ENCODE peak calls at places on chromosomes 1 and 21, in four cellular contexts. F is activated CD4-positive, alpha-beta T cell treated with anti-CD3 and anti-CD28 coated beads for 24 hours; M is heart left ventricle; G is left ventricle myocardium superior. Q is an unnamed sample.

GRCh38 chr1:11286735-11287410 is 13.9 kb downstream of the UBIAD1 start:
- DNase-seq in F (no peak), M (no peak), G (no peak), Q (no peak)

GRCh38 chr1:234926574-234927311 is 201.9 kb downstream of the TOMM20 start:
- DNase-seq in F (peak), M (peak), G (no peak), Q (no peak)

GRCh38 chr1:32666866-32667566 is 16.0 kb downstream of the RBBP4 start:
- DNase-seq in F (no peak), M (no peak), G (no peak), Q (no peak)

GRCh38 chr1:210748796-210749195 is 385.2 kb downstream of the KCNH1 start:
- DNase-seq in F (no peak), M (no peak), G (no peak), Q (no peak)

GRCh38 chr1:25811384-25812082 is 8.2 kb upstream of the MTFR1L start:
- DNase-seq in F (no peak), M (no peak), G (no peak), Q (no peak)

GRCh38 chr1:107963601-107964396 is 1.2 kb downstream of the VAV3 start:
- DNase-seq in F (no peak), M (peak), G (peak), Q (no peak)

GRCh38 chr1:156892190-156893047 is 1.1 kb upstream of the PEAR1 start:
- DNase-seq in F (peak), M (peak), G (peak), Q (peak)

GRCh38 chr1:156717411-156717810 is 10.9 kb upstream of the METTL25B start:
- DNase-seq in F (no peak), M (no peak), G (no peak), Q (no peak)

GRCh38 chr1:68495968-68496679 is 758 bp downstream of the DEPDC1 start:
- DNase-seq in F (no peak), M (no peak), G (no peak), Q (peak)

GRCh38 chr1:206769331-206769731 is 1.2 kb upstream of the IL19 start:
- DNase-seq in F (no peak), M (no peak), G (no peak), Q (no peak)

GRCh38 chr1:167659440-167659839 is 29.4 kb downstream of the RCSD1 start:
- DNase-seq in F (no peak), M (no peak), G (no peak), Q (no peak)

GRCh38 chr1:231929311-231929710 is 302.7 kb downstream of the DISC1 start:
- DNase-seq in F (no peak), M (no peak), G (no peak), Q (no peak)

GRCh38 chr1:198892065-198892464 is 253.2 kb downstream of the PTPRC start:
- DNase-seq in F (no peak), M (peak), G (no peak), Q (no peak)

GRCh38 chr1:24454684-24455091 is 39.1 kb downstream of the NIPAL3 start:
- DNase-seq in F (no peak), M (no peak), G (no peak), Q (no peak)

GRCh38 chr1:41175546-41175945 is 66.6 kb downstream of the SCMH1 start:
- DNase-seq in F (no peak), M (no peak), G (no peak), Q (no peak)

GRCh38 chr1:72365693-72366092 is 83.4 kb upstream of the NEGR1 start:
- DNase-seq in F (no peak), M (no peak), G (no peak), Q (no peak)

GRCh38 chr1:53348491-53349368 is 20.9 kb upstream of the LRP8 start:
- DNase-seq in F (no peak), M (no peak), G (no peak), Q (no peak)

GRCh38 chr1:23421343-23421742 is 3.2 kb downstream of the TCEA3 start:
- DNase-seq in F (no peak), M (no peak), G (no peak), Q (no peak)

GRCh38 chr1:171563675-171564074 is 58.4 kb upstream of the MYOCOS start:
- DNase-seq in F (no peak), M (no peak), G (no peak), Q (no peak)

GRCh38 chr1:219066631-219067349 is 106.9 kb upstream of the LYPLAL1 start:
- DNase-seq in F (no peak), M (no peak), G (no peak), Q (no peak)

GRCh38 chr1:171948491-171948890 is 107.2 kb downstream of the DNM3 start:
- DNase-seq in F (no peak), M (no peak), G (no peak), Q (no peak)

GRCh38 chr1:3577300-3577699 is 34.0 kb downstream of the MEGF6 start:
- DNase-seq in F (no peak), M (no peak), G (no peak), Q (peak)

GRCh38 chr1:69451196-69451595 is 116.5 kb upstream of the LRRC7 start:
- DNase-seq in F (no peak), M (no peak), G (no peak), Q (no peak)

GRCh38 chr1:56387071-56387747 is 192.2 kb downstream of the PLPP3 start:
- DNase-seq in F (no peak), M (no peak), G (no peak), Q (no peak)

GRCh38 chr1:29236993-29237905 is 927 bp downstream of the PTPRU start:
- DNase-seq in F (no peak), M (peak), G (peak), Q (no peak)

GRCh38 chr1:188127507-188127906 is 1298.8 kb downstream of the PLA2G4A start:
- DNase-seq in F (no peak), M (no peak), G (no peak), Q (no peak)

GRCh38 chr1:185170291-185170848 is 13.4 kb downstream of the SWT1 start:
- DNase-seq in F (peak), M (peak), G (no peak), Q (no peak)

GRCh38 chr1:1311107-1312104 is 3.0 kb downstream of the PUSL1 start:
- DNase-seq in F (no peak), M (no peak), G (no peak), Q (no peak)

GRCh38 chr21:26845066-26845749 is at the start of gene ADAMTS1:
- DNase-seq in F (no peak), M (peak), G (peak), Q (peak)